ENCODE peak calls at places on chromosomes 3 and 15, in nine cellular contexts. One of them, this sample, is unnamed. For H3K36me3, the result is how much of the 10 kb centered on the place peaks cover.

GRCh38 chr3:50673937-50674336 is 790 bp upstream of the DOCK3 start:
- DNase-seq in uterus: no peak
- DNase-seq in ovary: no peak
- DNase-seq in endothelial cell of umbilical vein: no peak
- DNase-seq in adrenal gland: no peak
- DNase-seq in esophagus muscularis mucosa: peak
- DNase-seq in suprapubic skin: no peak
- DNase-seq in HepG2: no peak
- DNase-seq in thyroid gland: no peak
- DNase-seq in this sample: no peak

GRCh38 chr3:188006726-188007393 is 147.1 kb upstream of the LPP start:
- DNase-seq in thyroid gland: peak
- DNase-seq in endothelial cell of umbilical vein: peak
- DNase-seq in suprapubic skin: no peak
- DNase-seq in HepG2: no peak
- DNase-seq in esophagus muscularis mucosa: no peak
- DNase-seq in ovary: no peak
- DNase-seq in uterus: no peak
- DNase-seq in adrenal gland: no peak
- DNase-seq in this sample: peak

GRCh38 chr15:52463638-52464037 is 65.0 kb downstream of the MYO5A start:
- DNase-seq in thyroid gland: no peak
- DNase-seq in ovary: no peak
- DNase-seq in endothelial cell of umbilical vein: peak
- DNase-seq in suprapubic skin: no peak
- DNase-seq in uterus: no peak
- DNase-seq in HepG2: no peak
- DNase-seq in adrenal gland: no peak
- DNase-seq in esophagus muscularis mucosa: no peak
- DNase-seq in this sample: no peak

GRCh38 chr3:127772273-127772672 is 50.0 kb downstream of the MGLL start:
- DNase-seq in uterus: no peak
- DNase-seq in HepG2: no peak
- DNase-seq in ovary: no peak
- DNase-seq in endothelial cell of umbilical vein: no peak
- DNase-seq in suprapubic skin: no peak
- DNase-seq in thyroid gland: no peak
- DNase-seq in adrenal gland: no peak
- DNase-seq in esophagus muscularis mucosa: no peak
- DNase-seq in this sample: no peak

GRCh38 chr15:88636039-88636438 is 2.8 kb upstream of the ISG20 start:
- DNase-seq in thyroid gland: no peak
- DNase-seq in ovary: no peak
- DNase-seq in adrenal gland: no peak
- DNase-seq in HepG2: no peak
- DNase-seq in uterus: no peak
- DNase-seq in suprapubic skin: no peak
- DNase-seq in esophagus muscularis mucosa: no peak
- DNase-seq in endothelial cell of umbilical vein: no peak
- DNase-seq in this sample: peak

GRCh38 chr15:74397239-74398068 is 30.0 kb upstream of the CYP11A1 start:
- DNase-seq in esophagus muscularis mucosa: no peak
- DNase-seq in suprapubic skin: no peak
- DNase-seq in HepG2: no peak
- DNase-seq in thyroid gland: no peak
- DNase-seq in uterus: no peak
- DNase-seq in ovary: no peak
- DNase-seq in adrenal gland: no peak
- DNase-seq in endothelial cell of umbilical vein: no peak
- DNase-seq in this sample: no peak

GRCh38 chr15:67066041-67067021 is 929 bp downstream of the SMAD3 start:
- DNase-seq in suprapubic skin: no peak
- DNase-seq in HepG2: no peak
- DNase-seq in adrenal gland: peak
- DNase-seq in endothelial cell of umbilical vein: peak
- DNase-seq in thyroid gland: no peak
- DNase-seq in uterus: peak
- DNase-seq in esophagus muscularis mucosa: no peak
- DNase-seq in ovary: peak
- DNase-seq in this sample: peak

GRCh38 chr3:188021041-188021440 is 132.9 kb upstream of the LPP start:
- DNase-seq in adrenal gland: no peak
- DNase-seq in esophagus muscularis mucosa: no peak
- DNase-seq in ovary: no peak
- DNase-seq in thyroid gland: no peak
- DNase-seq in HepG2: no peak
- DNase-seq in suprapubic skin: no peak
- DNase-seq in uterus: no peak
- DNase-seq in endothelial cell of umbilical vein: no peak
- DNase-seq in this sample: no peak

GRCh38 chr15:78209646-78210348 is 24.6 kb downstream of the ACSBG1 start:
- DNase-seq in adrenal gland: peak
- DNase-seq in thyroid gland: peak
- DNase-seq in HepG2: no peak
- DNase-seq in esophagus muscularis mucosa: no peak
- DNase-seq in uterus: no peak
- DNase-seq in suprapubic skin: peak
- DNase-seq in endothelial cell of umbilical vein: no peak
- DNase-seq in ovary: no peak
- DNase-seq in this sample: peak

GRCh38 chr15:64340355-64340754 is 15.6 kb downstream of the CSNK1G1 start:
- DNase-seq in suprapubic skin: no peak
- DNase-seq in esophagus muscularis mucosa: no peak
- DNase-seq in thyroid gland: no peak
- DNase-seq in ovary: no peak
- DNase-seq in adrenal gland: no peak
- DNase-seq in uterus: no peak
- DNase-seq in HepG2: no peak
- DNase-seq in endothelial cell of umbilical vein: no peak
- DNase-seq in this sample: no peak

GRCh38 chr15:58852347-58852746 is 81.1 kb downstream of the SLTM start:
- DNase-seq in HepG2: peak
- DNase-seq in ovary: no peak
- DNase-seq in uterus: no peak
- DNase-seq in suprapubic skin: no peak
- DNase-seq in esophagus muscularis mucosa: no peak
- DNase-seq in adrenal gland: no peak
- DNase-seq in endothelial cell of umbilical vein: no peak
- DNase-seq in thyroid gland: no peak
- DNase-seq in this sample: no peak

GRCh38 chr3:128319741-128320141 is 146.9 kb downstream of the DNAJB8 start:
- DNase-seq in esophagus muscularis mucosa: no peak
- DNase-seq in adrenal gland: peak
- DNase-seq in uterus: no peak
- DNase-seq in HepG2: no peak
- DNase-seq in ovary: no peak
- DNase-seq in thyroid gland: no peak
- DNase-seq in suprapubic skin: peak
- DNase-seq in endothelial cell of umbilical vein: no peak
- DNase-seq in this sample: no peak

GRCh38 chr3:45468326-45468725 is 80.0 kb downstream of the LARS2 start:
- DNase-seq in endothelial cell of umbilical vein: no peak
- DNase-seq in ovary: no peak
- DNase-seq in suprapubic skin: no peak
- DNase-seq in esophagus muscularis mucosa: peak
- DNase-seq in HepG2: no peak
- DNase-seq in adrenal gland: no peak
- DNase-seq in uterus: no peak
- DNase-seq in thyroid gland: no peak
- DNase-seq in this sample: no peak

GRCh38 chr3:45464336-45464809 is 76.0 kb downstream of the LARS2 start:
- DNase-seq in adrenal gland: peak
- DNase-seq in ovary: no peak
- DNase-seq in suprapubic skin: no peak
- DNase-seq in endothelial cell of umbilical vein: peak
- DNase-seq in uterus: no peak
- DNase-seq in thyroid gland: peak
- DNase-seq in esophagus muscularis mucosa: peak
- DNase-seq in HepG2: no peak
- DNase-seq in this sample: no peak

GRCh38 chr3:45462522-45463262 is 74.3 kb downstream of the LARS2 start:
- DNase-seq in uterus: no peak
- DNase-seq in endothelial cell of umbilical vein: no peak
- DNase-seq in ovary: no peak
- DNase-seq in suprapubic skin: no peak
- DNase-seq in thyroid gland: peak
- DNase-seq in HepG2: no peak
- DNase-seq in adrenal gland: no peak
- DNase-seq in esophagus muscularis mucosa: peak
- DNase-seq in this sample: no peak

GRCh38 chr3:45465192-45465591 is 76.8 kb downstream of the LARS2 start:
- DNase-seq in esophagus muscularis mucosa: peak
- DNase-seq in endothelial cell of umbilical vein: no peak
- DNase-seq in ovary: no peak
- DNase-seq in uterus: no peak
- DNase-seq in suprapubic skin: no peak
- DNase-seq in HepG2: no peak
- DNase-seq in thyroid gland: no peak
- DNase-seq in adrenal gland: no peak
- DNase-seq in this sample: no peak
- H3K36me3 ChIP-seq in esophagus muscularis mucosa: under half
- H3K36me3 ChIP-seq in endothelial cell of umbilical vein: under half
- H3K36me3 ChIP-seq in ovary: under half
- H3K36me3 ChIP-seq in uterus: under half
- H3K36me3 ChIP-seq in suprapubic skin: under half
- H3K36me3 ChIP-seq in HepG2: under half
- H3K36me3 ChIP-seq in thyroid gland: under half
- H3K36me3 ChIP-seq in adrenal gland: under half
- H3K36me3 ChIP-seq in this sample: under half

GRCh38 chr3:172040078-172040975 is 949 bp downstream of the FNDC3B start:
- DNase-seq in thyroid gland: peak
- DNase-seq in ovary: peak
- DNase-seq in adrenal gland: peak
- DNase-seq in uterus: peak
- DNase-seq in suprapubic skin: peak
- DNase-seq in endothelial cell of umbilical vein: peak
- DNase-seq in HepG2: peak
- DNase-seq in esophagus muscularis mucosa: no peak
- DNase-seq in this sample: peak
- TF ChIP-seq CTCF in thyroid gland: no peak
- TF ChIP-seq CTCF in ovary: no peak
- TF ChIP-seq CTCF in adrenal gland: no peak
- TF ChIP-seq CTCF in uterus: peak
- TF ChIP-seq CTCF in suprapubic skin: peak
- TF ChIP-seq CTCF in endothelial cell of umbilical vein: no peak
- TF ChIP-seq CTCF in HepG2: no peak
- TF ChIP-seq CTCF in esophagus muscularis mucosa: peak
- TF ChIP-seq CTCF in this sample: no peak

GRCh38 chr15:31338318-31338878 is 11.8 kb downstream of the KLF13 start:
- DNase-seq in suprapubic skin: no peak
- DNase-seq in ovary: no peak
- DNase-seq in esophagus muscularis mucosa: no peak
- DNase-seq in adrenal gland: no peak
- DNase-seq in HepG2: no peak
- DNase-seq in uterus: peak
- DNase-seq in endothelial cell of umbilical vein: no peak
- DNase-seq in thyroid gland: peak
- DNase-seq in this sample: peak

GRCh38 chr15:31335991-31336942 is 9.6 kb downstream of the KLF13 start:
- DNase-seq in esophagus muscularis mucosa: no peak
- DNase-seq in thyroid gland: peak
- DNase-seq in suprapubic skin: no peak
- DNase-seq in uterus: no peak
- DNase-seq in ovary: no peak
- DNase-seq in endothelial cell of umbilical vein: no peak
- DNase-seq in HepG2: no peak
- DNase-seq in adrenal gland: no peak
- DNase-seq in this sample: peak

GRCh38 chr15:31338879-31339557 is 12.4 kb downstream of the KLF13 start:
- DNase-seq in HepG2: peak
- DNase-seq in ovary: no peak
- DNase-seq in uterus: peak
- DNase-seq in thyroid gland: peak
- DNase-seq in suprapubic skin: no peak
- DNase-seq in adrenal gland: peak
- DNase-seq in endothelial cell of umbilical vein: peak
- DNase-seq in esophagus muscularis mucosa: no peak
- DNase-seq in this sample: peak

GRCh38 chr15:31337352-31338031 is 10.9 kb downstream of the KLF13 start:
- DNase-seq in thyroid gland: no peak
- DNase-seq in HepG2: no peak
- DNase-seq in ovary: no peak
- DNase-seq in uterus: no peak
- DNase-seq in suprapubic skin: no peak
- DNase-seq in adrenal gland: no peak
- DNase-seq in esophagus muscularis mucosa: no peak
- DNase-seq in endothelial cell of umbilical vein: no peak
- DNase-seq in this sample: peak

GRCh38 chr15:31336943-31337295 is 10.3 kb downstream of the KLF13 start:
- DNase-seq in thyroid gland: no peak
- DNase-seq in adrenal gland: no peak
- DNase-seq in suprapubic skin: no peak
- DNase-seq in esophagus muscularis mucosa: no peak
- DNase-seq in HepG2: no peak
- DNase-seq in uterus: no peak
- DNase-seq in endothelial cell of umbilical vein: no peak
- DNase-seq in ovary: no peak
- DNase-seq in this sample: peak
- H3K27ac ChIP-seq in thyroid gland: peak
- H3K27ac ChIP-seq in adrenal gland: peak
- H3K27ac ChIP-seq in suprapubic skin: peak
- H3K27ac ChIP-seq in esophagus muscularis mucosa: peak
- H3K27ac ChIP-seq in HepG2: no peak
- H3K27ac ChIP-seq in uterus: peak
- H3K27ac ChIP-seq in endothelial cell of umbilical vein: no peak
- H3K27ac ChIP-seq in ovary: no peak
- H3K27ac ChIP-seq in this sample: peak

GRCh38 chr3:15038306-15038705 is 26.8 kb downstream of the MRPS25 start:
- DNase-seq in uterus: no peak
- DNase-seq in HepG2: no peak
- DNase-seq in adrenal gland: no peak
- DNase-seq in endothelial cell of umbilical vein: no peak
- DNase-seq in esophagus muscularis mucosa: no peak
- DNase-seq in suprapubic skin: no peak
- DNase-seq in ovary: no peak
- DNase-seq in thyroid gland: peak
- DNase-seq in this sample: no peak
- H3K36me3 ChIP-seq in uterus: under half
- H3K36me3 ChIP-seq in HepG2: under half
- H3K36me3 ChIP-seq in adrenal gland: half or more
- H3K36me3 ChIP-seq in endothelial cell of umbilical vein: under half
- H3K36me3 ChIP-seq in esophagus muscularis mucosa: half or more
- H3K36me3 ChIP-seq in suprapubic skin: half or more
- H3K36me3 ChIP-seq in ovary: under half
- H3K36me3 ChIP-seq in thyroid gland: half or more
- H3K36me3 ChIP-seq in this sample: under half

GRCh38 chr3:56254835-56255234 is 213.4 kb downstream of the ERC2 start:
- DNase-seq in adrenal gland: no peak
- DNase-seq in endothelial cell of umbilical vein: no peak
- DNase-seq in suprapubic skin: no peak
- DNase-seq in uterus: no peak
- DNase-seq in HepG2: no peak
- DNase-seq in esophagus muscularis mucosa: no peak
- DNase-seq in thyroid gland: no peak
- DNase-seq in ovary: no peak
- DNase-seq in this sample: no peak
- TF ChIP-seq CTCF in adrenal gland: peak
- TF ChIP-seq CTCF in endothelial cell of umbilical vein: peak
- TF ChIP-seq CTCF in suprapubic skin: no peak
- TF ChIP-seq CTCF in uterus: no peak
- TF ChIP-seq CTCF in HepG2: no peak
- TF ChIP-seq CTCF in esophagus muscularis mucosa: no peak
- TF ChIP-seq CTCF in thyroid gland: peak
- TF ChIP-seq CTCF in ovary: no peak
- TF ChIP-seq CTCF in this sample: no peak

This sample was measured in kidney.